ENCODE peak calls at places on chromosomes 3 and 15, in seven cellular contexts. One of them, this sample, is unnamed.

GRCh38 chr3:46417841-46418611 is 11.0 kb downstream of the CCRL2 start:
- DNase-seq in AG10803: no peak
- DNase-seq in stomach: no peak
- DNase-seq in fibroblast of mammary gland: no peak
- DNase-seq in stimulated activated CD8-positive, alpha-beta memory T cell treated with anti-CD3 and anti-CD28 coated beads, Interleukin-4, amount 100 ng/mL, for 48 hours: no peak
- DNase-seq in stimulated activated naive B cell treated with anti-CD40 and anti-IgM and Interleukin-4, amounts not matched to agents 10 μg/mL and 1 μg/mL and 100 μg/mL, for 72 hours: no peak
- DNase-seq in HTR-8/SVneo: no peak
- DNase-seq in this sample: no peak

GRCh38 chr3:4774531-4774930 is 204.7 kb upstream of the BHLHE40 start:
- DNase-seq in AG10803: no peak
- DNase-seq in stomach: no peak
- DNase-seq in fibroblast of mammary gland: no peak
- DNase-seq in stimulated activated CD8-positive, alpha-beta memory T cell treated with anti-CD3 and anti-CD28 coated beads, Interleukin-4, amount 100 ng/mL, for 48 hours: no peak
- DNase-seq in stimulated activated naive B cell treated with anti-CD40 and anti-IgM and Interleukin-4, amounts not matched to agents 10 μg/mL and 1 μg/mL and 100 μg/mL, for 72 hours: no peak
- DNase-seq in HTR-8/SVneo: no peak
- DNase-seq in this sample: no peak

GRCh38 chr15:63601026-63601726 is 4.0 kb downstream of the FBXL22 start:
- DNase-seq in AG10803: peak; percentile 30
- DNase-seq in stomach: no peak
- DNase-seq in fibroblast of mammary gland: no peak
- DNase-seq in stimulated activated CD8-positive, alpha-beta memory T cell treated with anti-CD3 and anti-CD28 coated beads, Interleukin-4, amount 100 ng/mL, for 48 hours: peak; percentile 69
- DNase-seq in stimulated activated naive B cell treated with anti-CD40 and anti-IgM and Interleukin-4, amounts not matched to agents 10 μg/mL and 1 μg/mL and 100 μg/mL, for 72 hours: no peak
- DNase-seq in HTR-8/SVneo: no peak
- DNase-seq in this sample: peak; percentile 47

GRCh38 chr3:126025116-126025729 is 56.2 kb downstream of the ROPN1B start:
- DNase-seq in AG10803: no peak
- DNase-seq in stomach: no peak
- DNase-seq in fibroblast of mammary gland: no peak
- DNase-seq in stimulated activated CD8-positive, alpha-beta memory T cell treated with anti-CD3 and anti-CD28 coated beads, Interleukin-4, amount 100 ng/mL, for 48 hours: peak; percentile 10
- DNase-seq in stimulated activated naive B cell treated with anti-CD40 and anti-IgM and Interleukin-4, amounts not matched to agents 10 μg/mL and 1 μg/mL and 100 μg/mL, for 72 hours: no peak
- DNase-seq in HTR-8/SVneo: no peak
- DNase-seq in this sample: no peak

GRCh38 chr15:96767703-96768434 is 437.4 kb downstream of the NR2F2 start:
- DNase-seq in AG10803: no peak
- DNase-seq in stomach: no peak
- DNase-seq in fibroblast of mammary gland: no peak
- DNase-seq in stimulated activated CD8-positive, alpha-beta memory T cell treated with anti-CD3 and anti-CD28 coated beads, Interleukin-4, amount 100 ng/mL, for 48 hours: no peak
- DNase-seq in stimulated activated naive B cell treated with anti-CD40 and anti-IgM and Interleukin-4, amounts not matched to agents 10 μg/mL and 1 μg/mL and 100 μg/mL, for 72 hours: no peak
- DNase-seq in HTR-8/SVneo: peak; percentile 56
- DNase-seq in this sample: no peak

GRCh38 chr3:156974931-156975330 is 148.8 kb downstream of the LEKR1 start:
- DNase-seq in AG10803: no peak
- DNase-seq in stomach: no peak
- DNase-seq in fibroblast of mammary gland: no peak
- DNase-seq in stimulated activated CD8-positive, alpha-beta memory T cell treated with anti-CD3 and anti-CD28 coated beads, Interleukin-4, amount 100 ng/mL, for 48 hours: no peak
- DNase-seq in stimulated activated naive B cell treated with anti-CD40 and anti-IgM and Interleukin-4, amounts not matched to agents 10 μg/mL and 1 μg/mL and 100 μg/mL, for 72 hours: no peak
- DNase-seq in HTR-8/SVneo: no peak
- DNase-seq in this sample: no peak

GRCh38 chr15:55281517-55282227 is 7.9 kb downstream of the RAB27A start:
- DNase-seq in AG10803: no peak
- DNase-seq in stomach: no peak
- DNase-seq in fibroblast of mammary gland: no peak
- DNase-seq in stimulated activated CD8-positive, alpha-beta memory T cell treated with anti-CD3 and anti-CD28 coated beads, Interleukin-4, amount 100 ng/mL, for 48 hours: no peak
- DNase-seq in stimulated activated naive B cell treated with anti-CD40 and anti-IgM and Interleukin-4, amounts not matched to agents 10 μg/mL and 1 μg/mL and 100 μg/mL, for 72 hours: no peak
- DNase-seq in HTR-8/SVneo: no peak
- DNase-seq in this sample: no peak

GRCh38 chr3:128378631-128379347 is 87.9 kb downstream of the DNAJB8 start:
- DNase-seq in AG10803: peak; percentile 65
- DNase-seq in stomach: no peak
- DNase-seq in fibroblast of mammary gland: peak; percentile 58
- DNase-seq in stimulated activated CD8-positive, alpha-beta memory T cell treated with anti-CD3 and anti-CD28 coated beads, Interleukin-4, amount 100 ng/mL, for 48 hours: no peak
- DNase-seq in stimulated activated naive B cell treated with anti-CD40 and anti-IgM and Interleukin-4, amounts not matched to agents 10 μg/mL and 1 μg/mL and 100 μg/mL, for 72 hours: no peak
- DNase-seq in HTR-8/SVneo: peak; percentile 52
- DNase-seq in this sample: peak; percentile 21

GRCh38 chr15:27774638-27775037 is 324.5 kb downstream of the OCA2 start:
- DNase-seq in AG10803: no peak
- DNase-seq in stomach: no peak
- DNase-seq in fibroblast of mammary gland: no peak
- DNase-seq in stimulated activated CD8-positive, alpha-beta memory T cell treated with anti-CD3 and anti-CD28 coated beads, Interleukin-4, amount 100 ng/mL, for 48 hours: no peak
- DNase-seq in stimulated activated naive B cell treated with anti-CD40 and anti-IgM and Interleukin-4, amounts not matched to agents 10 μg/mL and 1 μg/mL and 100 μg/mL, for 72 hours: no peak
- DNase-seq in HTR-8/SVneo: no peak
- DNase-seq in this sample: no peak

GRCh38 chr3:115899050-115899449 is 275.7 kb downstream of the GAP43 start:
- DNase-seq in AG10803: no peak
- DNase-seq in stomach: no peak
- DNase-seq in fibroblast of mammary gland: no peak
- DNase-seq in stimulated activated CD8-positive, alpha-beta memory T cell treated with anti-CD3 and anti-CD28 coated beads, Interleukin-4, amount 100 ng/mL, for 48 hours: no peak
- DNase-seq in stimulated activated naive B cell treated with anti-CD40 and anti-IgM and Interleukin-4, amounts not matched to agents 10 μg/mL and 1 μg/mL and 100 μg/mL, for 72 hours: no peak
- DNase-seq in HTR-8/SVneo: no peak
- DNase-seq in this sample: no peak

GRCh38 chr15:37921527-37922385 is 12.7 kb upstream of the TMCO5A start:
- DNase-seq in AG10803: no peak
- DNase-seq in stomach: peak; percentile 72
- DNase-seq in fibroblast of mammary gland: peak; percentile 27
- DNase-seq in stimulated activated CD8-positive, alpha-beta memory T cell treated with anti-CD3 and anti-CD28 coated beads, Interleukin-4, amount 100 ng/mL, for 48 hours: no peak
- DNase-seq in stimulated activated naive B cell treated with anti-CD40 and anti-IgM and Interleukin-4, amounts not matched to agents 10 μg/mL and 1 μg/mL and 100 μg/mL, for 72 hours: no peak
- DNase-seq in HTR-8/SVneo: no peak
- DNase-seq in this sample: no peak

GRCh38 chr3:56849698-56850097 is 47.9 kb upstream of the ARHGEF3 start:
- DNase-seq in AG10803: no peak
- DNase-seq in stomach: no peak
- DNase-seq in fibroblast of mammary gland: no peak
- DNase-seq in stimulated activated CD8-positive, alpha-beta memory T cell treated with anti-CD3 and anti-CD28 coated beads, Interleukin-4, amount 100 ng/mL, for 48 hours: no peak
- DNase-seq in stimulated activated naive B cell treated with anti-CD40 and anti-IgM and Interleukin-4, amounts not matched to agents 10 μg/mL and 1 μg/mL and 100 μg/mL, for 72 hours: no peak
- DNase-seq in HTR-8/SVneo: no peak
- DNase-seq in this sample: no peak

GRCh38 chr3:104941785-104942184 is 424.9 kb upstream of the ALCAM start:
- DNase-seq in AG10803: no peak
- DNase-seq in stomach: no peak
- DNase-seq in fibroblast of mammary gland: no peak
- DNase-seq in stimulated activated CD8-positive, alpha-beta memory T cell treated with anti-CD3 and anti-CD28 coated beads, Interleukin-4, amount 100 ng/mL, for 48 hours: no peak
- DNase-seq in stimulated activated naive B cell treated with anti-CD40 and anti-IgM and Interleukin-4, amounts not matched to agents 10 μg/mL and 1 μg/mL and 100 μg/mL, for 72 hours: no peak
- DNase-seq in HTR-8/SVneo: no peak
- DNase-seq in this sample: no peak

GRCh38 chr3:1272541-1273265 is 179.9 kb downstream of the CNTN6 start:
- DNase-seq in AG10803: no peak
- DNase-seq in stomach: no peak
- DNase-seq in fibroblast of mammary gland: no peak
- DNase-seq in stimulated activated CD8-positive, alpha-beta memory T cell treated with anti-CD3 and anti-CD28 coated beads, Interleukin-4, amount 100 ng/mL, for 48 hours: no peak
- DNase-seq in stimulated activated naive B cell treated with anti-CD40 and anti-IgM and Interleukin-4, amounts not matched to agents 10 μg/mL and 1 μg/mL and 100 μg/mL, for 72 hours: no peak
- DNase-seq in HTR-8/SVneo: no peak
- DNase-seq in this sample: no peak

GRCh38 chr15:31591908-31592307 is 265.3 kb downstream of the KLF13 start:
- DNase-seq in AG10803: no peak
- DNase-seq in stomach: no peak
- DNase-seq in fibroblast of mammary gland: no peak
- DNase-seq in stimulated activated CD8-positive, alpha-beta memory T cell treated with anti-CD3 and anti-CD28 coated beads, Interleukin-4, amount 100 ng/mL, for 48 hours: no peak
- DNase-seq in stimulated activated naive B cell treated with anti-CD40 and anti-IgM and Interleukin-4, amounts not matched to agents 10 μg/mL and 1 μg/mL and 100 μg/mL, for 72 hours: no peak
- DNase-seq in HTR-8/SVneo: no peak
- DNase-seq in this sample: no peak

GRCh38 chr3:174355505-174355904 is 503.6 kb upstream of the NAALADL2 start:
- DNase-seq in AG10803: peak; percentile 40
- DNase-seq in stomach: no peak
- DNase-seq in fibroblast of mammary gland: peak; percentile 53
- DNase-seq in stimulated activated CD8-positive, alpha-beta memory T cell treated with anti-CD3 and anti-CD28 coated beads, Interleukin-4, amount 100 ng/mL, for 48 hours: no peak
- DNase-seq in stimulated activated naive B cell treated with anti-CD40 and anti-IgM and Interleukin-4, amounts not matched to agents 10 μg/mL and 1 μg/mL and 100 μg/mL, for 72 hours: no peak
- DNase-seq in HTR-8/SVneo: peak; percentile 2
- DNase-seq in this sample: peak; percentile 12

GRCh38 chr3:130759692-130760338 is 13.2 kb upstream of the PIK3R4 start:
- DNase-seq in AG10803: peak; percentile 55
- DNase-seq in stomach: peak; percentile 62
- DNase-seq in fibroblast of mammary gland: peak; percentile 62
- DNase-seq in stimulated activated CD8-positive, alpha-beta memory T cell treated with anti-CD3 and anti-CD28 coated beads, Interleukin-4, amount 100 ng/mL, for 48 hours: peak; percentile 62
- DNase-seq in stimulated activated naive B cell treated with anti-CD40 and anti-IgM and Interleukin-4, amounts not matched to agents 10 μg/mL and 1 μg/mL and 100 μg/mL, for 72 hours: peak; percentile 11
- DNase-seq in HTR-8/SVneo: peak; percentile 39
- DNase-seq in this sample: peak; percentile 68

GRCh38 chr3:43754316-43754715 is 63.6 kb downstream of the ABHD5 start:
- DNase-seq in AG10803: peak; percentile 42
- DNase-seq in stomach: no peak
- DNase-seq in fibroblast of mammary gland: peak; percentile 35
- DNase-seq in stimulated activated CD8-positive, alpha-beta memory T cell treated with anti-CD3 and anti-CD28 coated beads, Interleukin-4, amount 100 ng/mL, for 48 hours: no peak
- DNase-seq in stimulated activated naive B cell treated with anti-CD40 and anti-IgM and Interleukin-4, amounts not matched to agents 10 μg/mL and 1 μg/mL and 100 μg/mL, for 72 hours: no peak
- DNase-seq in HTR-8/SVneo: no peak
- DNase-seq in this sample: peak; percentile 52

GRCh38 chr3:37126856-37127255 is 47.5 kb downstream of the LRRFIP2 start:
- DNase-seq in AG10803: no peak
- DNase-seq in stomach: no peak
- DNase-seq in fibroblast of mammary gland: no peak
- DNase-seq in stimulated activated CD8-positive, alpha-beta memory T cell treated with anti-CD3 and anti-CD28 coated beads, Interleukin-4, amount 100 ng/mL, for 48 hours: no peak
- DNase-seq in stimulated activated naive B cell treated with anti-CD40 and anti-IgM and Interleukin-4, amounts not matched to agents 10 μg/mL and 1 μg/mL and 100 μg/mL, for 72 hours: no peak
- DNase-seq in HTR-8/SVneo: no peak
- DNase-seq in this sample: no peak

GRCh38 chr3:58487140-58487886 is 4.6 kb upstream of the KCTD6 start:
- DNase-seq in AG10803: peak; percentile 63
- DNase-seq in stomach: no peak
- DNase-seq in fibroblast of mammary gland: peak; percentile 78
- DNase-seq in stimulated activated CD8-positive, alpha-beta memory T cell treated with anti-CD3 and anti-CD28 coated beads, Interleukin-4, amount 100 ng/mL, for 48 hours: no peak
- DNase-seq in stimulated activated naive B cell treated with anti-CD40 and anti-IgM and Interleukin-4, amounts not matched to agents 10 μg/mL and 1 μg/mL and 100 μg/mL, for 72 hours: no peak
- DNase-seq in HTR-8/SVneo: peak; percentile 51
- DNase-seq in this sample: peak; percentile 73

GRCh38 chr3:156383433-156384025 is 171.4 kb downstream of the SSR3 start:
- DNase-seq in AG10803: peak; percentile 48
- DNase-seq in stomach: no peak
- DNase-seq in fibroblast of mammary gland: no peak
- DNase-seq in stimulated activated CD8-positive, alpha-beta memory T cell treated with anti-CD3 and anti-CD28 coated beads, Interleukin-4, amount 100 ng/mL, for 48 hours: no peak
- DNase-seq in stimulated activated naive B cell treated with anti-CD40 and anti-IgM and Interleukin-4, amounts not matched to agents 10 μg/mL and 1 μg/mL and 100 μg/mL, for 72 hours: no peak
- DNase-seq in HTR-8/SVneo: no peak
- DNase-seq in this sample: no peak

GRCh38 chr15:80156176-80156720 is 3.4 kb downstream of the FAH start:
- DNase-seq in AG10803: no peak
- DNase-seq in stomach: no peak
- DNase-seq in fibroblast of mammary gland: no peak
- DNase-seq in stimulated activated CD8-positive, alpha-beta memory T cell treated with anti-CD3 and anti-CD28 coated beads, Interleukin-4, amount 100 ng/mL, for 48 hours: no peak
- DNase-seq in stimulated activated naive B cell treated with anti-CD40 and anti-IgM and Interleukin-4, amounts not matched to agents 10 μg/mL and 1 μg/mL and 100 μg/mL, for 72 hours: no peak
- DNase-seq in HTR-8/SVneo: no peak
- DNase-seq in this sample: no peak

GRCh38 chr3:94423566-94423965 is 360.7 kb downstream of the NSUN3 start:
- DNase-seq in AG10803: peak; percentile 2
- DNase-seq in stomach: no peak
- DNase-seq in fibroblast of mammary gland: peak; percentile 55
- DNase-seq in stimulated activated CD8-positive, alpha-beta memory T cell treated with anti-CD3 and anti-CD28 coated beads, Interleukin-4, amount 100 ng/mL, for 48 hours: no peak
- DNase-seq in stimulated activated naive B cell treated with anti-CD40 and anti-IgM and Interleukin-4, amounts not matched to agents 10 μg/mL and 1 μg/mL and 100 μg/mL, for 72 hours: no peak
- DNase-seq in HTR-8/SVneo: no peak
- DNase-seq in this sample: no peak

GRCh38 chr3:129013491-129013891 is 12.4 kb downstream of the EFCC1 start:
- DNase-seq in AG10803: no peak
- DNase-seq in stomach: no peak
- DNase-seq in fibroblast of mammary gland: peak; percentile 23
- DNase-seq in stimulated activated CD8-positive, alpha-beta memory T cell treated with anti-CD3 and anti-CD28 coated beads, Interleukin-4, amount 100 ng/mL, for 48 hours: no peak
- DNase-seq in stimulated activated naive B cell treated with anti-CD40 and anti-IgM and Interleukin-4, amounts not matched to agents 10 μg/mL and 1 μg/mL and 100 μg/mL, for 72 hours: no peak
- DNase-seq in HTR-8/SVneo: no peak
- DNase-seq in this sample: no peak

GRCh38 chr15:56871180-56871579 is 47.3 kb upstream of the TCF12 start:
- DNase-seq in AG10803: peak; percentile 85
- DNase-seq in stomach: no peak
- DNase-seq in fibroblast of mammary gland: peak; percentile 79
- DNase-seq in stimulated activated CD8-positive, alpha-beta memory T cell treated with anti-CD3 and anti-CD28 coated beads, Interleukin-4, amount 100 ng/mL, for 48 hours: no peak
- DNase-seq in stimulated activated naive B cell treated with anti-CD40 and anti-IgM and Interleukin-4, amounts not matched to agents 10 μg/mL and 1 μg/mL and 100 μg/mL, for 72 hours: no peak
- DNase-seq in HTR-8/SVneo: peak; percentile 45
- DNase-seq in this sample: peak; percentile 65

GRCh38 chr3:170420307-170420821 is 1.7 kb downstream of the CLDN11 start:
- DNase-seq in AG10803: peak; percentile 44
- DNase-seq in stomach: no peak
- DNase-seq in fibroblast of mammary gland: peak; percentile 44
- DNase-seq in stimulated activated CD8-positive, alpha-beta memory T cell treated with anti-CD3 and anti-CD28 coated beads, Interleukin-4, amount 100 ng/mL, for 48 hours: no peak
- DNase-seq in stimulated activated naive B cell treated with anti-CD40 and anti-IgM and Interleukin-4, amounts not matched to agents 10 μg/mL and 1 μg/mL and 100 μg/mL, for 72 hours: no peak
- DNase-seq in HTR-8/SVneo: peak; percentile 57
- DNase-seq in this sample: no peak

This sample was measured in AG08395.